ENCODE peak calls at places on chromosomes 3 and 15, in six cellular contexts. K is GM12878, V is HepG2, M is GM12891, P is H1, A is K562. N is an unnamed sample.

GRCh38 chr3:187926620-187927019 is 181.4 kb upstream of the BCL6 start:
- DNase-seq in A (no peak), K (no peak), P (no peak), M (no peak), V (no peak), N (no peak)

GRCh38 chr3:51395493-51396213 is 4.6 kb downstream of the RBM15B start:
- DNase-seq in K (no peak), A (no peak), P (no peak), M (no peak), V (no peak), N (no peak)

GRCh38 chr3:126442849-126443229 is 32.9 kb downstream of the ZXDC start:
- DNase-seq in M (no peak), V (no peak), A (no peak), P (no peak), K (no peak), N (no peak)

GRCh38 chr15:47411733-47412530 is 305.4 kb upstream of the SEMA6D start:
- DNase-seq in M (no peak), A (no peak), K (no peak), V (no peak), P (no peak), N (no peak)

GRCh38 chr3:99562138-99562537 is 76.3 kb upstream of the COL8A1 start:
- DNase-seq in V (no peak), M (no peak), A (no peak), P (no peak), K (no peak), N (no peak)

GRCh38 chr15:101049282-101049681 is 130.1 kb downstream of the LRRK1 start:
- DNase-seq in A (no peak), P (no peak), M (no peak), V (no peak), K (no peak), N (no peak)

GRCh38 chr3:116256843-116257485 is 188.3 kb downstream of the LSAMP start:
- DNase-seq in V (no peak), M (no peak), A (no peak), P (no peak), K (no peak), N (no peak)

GRCh38 chr3:45931476-45931875 is 11.8 kb upstream of the CXCR6 start:
- DNase-seq in A (no peak), K (no peak), M (no peak), V (no peak), P (no peak), N (no peak)

GRCh38 chr15:60006203-60006782 is 2.2 kb downstream of the FOXB1 start:
- DNase-seq in P (no peak), V (no peak), A (peak; percentile 26), M (no peak), K (no peak), N (no peak)

GRCh38 chr3:23644099-23644498 is 161.7 kb upstream of the UBE2E1 start:
- DNase-seq in M (no peak), V (no peak), K (no peak), A (no peak), P (no peak), N (no peak)

GRCh38 chr15:83978588-83978987 is 257.0 kb upstream of the GOLGA6L4 start:
- DNase-seq in A (no peak), K (no peak), M (no peak), V (no peak), P (no peak), N (no peak)

GRCh38 chr3:38116471-38117162 is 20.3 kb downstream of the ACAA1 start:
- DNase-seq in K (no peak), V (no peak), A (peak; percentile 64), M (no peak), P (no peak), N (no peak)

GRCh38 chr3:117217837-117218236 is 508.3 kb downstream of the TUSC7 start:
- DNase-seq in V (no peak), A (no peak), K (no peak), P (no peak), M (no peak), N (no peak)

GRCh38 chr3:25665646-25666136 is 984 bp upstream of the TOP2B start:
- DNase-seq in M (no peak), K (no peak), V (no peak), P (no peak), A (no peak), N (no peak)

GRCh38 chr15:57245130-57245529 is 131.2 kb upstream of the CGNL1 start:
- DNase-seq in V (no peak), A (no peak), M (no peak), P (no peak), K (no peak), N (no peak)

GRCh38 chr15:87649175-87649574 is 607.4 kb downstream of the NTRK3 start:
- DNase-seq in M (no peak), A (no peak), P (no peak), K (no peak), V (no peak), N (no peak)

GRCh38 chr3:59327324-59327939 is 277.6 kb upstream of the CFAP20DC start:
- DNase-seq in M (no peak), K (no peak), V (no peak), P (no peak), A (no peak), N (no peak)

GRCh38 chr3:98545940-98546339 is 14.2 kb downstream of the GPR15 start:
- DNase-seq in M (no peak), P (no peak), V (no peak), A (no peak), K (no peak), N (no peak)

GRCh38 chr3:149009732-149010131 is 18.4 kb downstream of the GYG1 start:
- DNase-seq in M (no peak), A (no peak), K (no peak), P (no peak), V (no peak), N (no peak)

GRCh38 chr3:183272792-183273191 is 19.7 kb downstream of the B3GNT5 start:
- DNase-seq in P (no peak), V (no peak), K (no peak), A (no peak), M (no peak), N (no peak)

DNA sequence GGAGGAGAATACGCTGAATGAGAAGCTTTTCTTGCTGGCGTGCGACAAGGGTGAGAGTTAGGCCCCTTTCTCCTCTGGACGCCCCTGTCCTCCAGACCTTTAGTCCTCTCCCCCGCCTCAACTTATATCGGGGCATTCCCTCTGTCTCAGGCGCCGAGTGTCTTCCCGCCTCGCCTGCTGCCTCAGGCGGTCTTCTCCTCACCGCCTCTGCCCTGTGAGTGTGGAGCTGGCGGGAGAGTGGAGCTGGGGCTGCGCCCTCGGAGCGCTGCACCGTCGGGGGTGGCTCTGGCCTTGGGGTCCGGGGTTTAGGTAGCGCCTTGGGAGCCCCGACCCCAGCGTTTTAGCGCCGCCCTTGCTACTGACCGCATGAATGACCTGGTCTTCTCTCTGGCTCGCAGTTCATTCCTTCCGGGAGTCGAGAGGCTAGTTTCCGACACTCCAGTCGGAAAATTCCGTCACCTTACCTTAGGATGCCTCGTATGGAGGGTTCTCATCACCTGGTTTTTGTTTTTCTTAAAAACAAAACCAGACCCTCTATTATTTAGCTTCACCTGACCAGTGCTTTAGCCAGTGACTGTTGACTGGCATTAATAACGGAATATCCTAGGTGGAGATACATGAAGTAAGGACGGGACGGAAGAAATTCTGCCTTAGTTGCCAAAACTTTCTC is 983 bp downstream of the TRPC1 start:
- DNase-seq in A (peak; percentile 31), M (no peak), P (peak; percentile 34), K (no peak), V (peak; percentile 68), N (no peak)
- TF ChIP-seq POLR2A in A (peak; percentile 58), M (no peak), P (peak; percentile 84), K (no peak), V (peak; percentile 62), N (no peak)

GRCh38 chr3:166425021-166425420 is 587.8 kb upstream of the BCHE start:
- DNase-seq in A (no peak), M (no peak), P (no peak), V (no peak), K (no peak), N (no peak)

GRCh38 chr3:166420071-166420470 is 582.8 kb upstream of the BCHE start:
- DNase-seq in V (no peak), P (no peak), M (no peak), K (no peak), A (no peak), N (no peak)

DNA sequence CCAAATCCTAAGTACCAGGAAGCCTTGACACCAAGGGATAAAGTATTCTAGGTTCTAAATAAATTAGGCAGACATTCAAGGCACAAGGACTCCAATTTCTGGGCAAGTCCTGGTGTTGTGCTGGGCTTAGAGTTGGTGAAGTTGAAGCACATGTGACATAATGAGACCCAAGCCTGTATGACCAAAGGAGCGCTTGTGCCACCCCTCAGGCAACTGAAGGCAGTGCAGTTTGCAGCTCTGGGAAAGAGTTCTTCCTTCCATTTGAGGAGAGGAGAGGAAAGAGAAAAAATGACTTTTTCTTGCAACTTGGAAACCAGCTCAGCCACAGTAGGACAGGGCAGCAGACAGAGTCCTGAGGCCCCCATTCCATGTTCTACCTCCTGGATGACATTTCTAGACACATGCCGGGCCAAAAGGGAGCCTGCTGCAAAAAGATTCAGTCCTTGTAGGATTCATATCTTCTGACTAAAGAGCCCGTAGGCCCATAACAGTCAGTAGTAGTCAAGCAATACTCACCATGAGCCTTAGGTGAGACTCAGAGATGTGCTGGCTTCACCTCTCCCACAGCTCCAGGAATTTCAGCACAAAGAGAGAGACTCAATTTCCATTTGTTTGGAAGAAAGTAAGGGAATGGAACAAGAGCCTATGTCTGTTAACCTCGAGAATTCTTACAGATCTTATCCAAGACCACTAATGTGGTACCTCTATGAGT is 588.8 kb upstream of the BCHE start:
- DNase-seq in M (no peak), K (no peak), A (no peak), P (no peak), V (peak; percentile 1), N (no peak)
- TF ChIP-seq TAF1 in M (no peak), K (no peak), A (no peak), P (no peak), V (no peak), N (no peak)

DNA sequence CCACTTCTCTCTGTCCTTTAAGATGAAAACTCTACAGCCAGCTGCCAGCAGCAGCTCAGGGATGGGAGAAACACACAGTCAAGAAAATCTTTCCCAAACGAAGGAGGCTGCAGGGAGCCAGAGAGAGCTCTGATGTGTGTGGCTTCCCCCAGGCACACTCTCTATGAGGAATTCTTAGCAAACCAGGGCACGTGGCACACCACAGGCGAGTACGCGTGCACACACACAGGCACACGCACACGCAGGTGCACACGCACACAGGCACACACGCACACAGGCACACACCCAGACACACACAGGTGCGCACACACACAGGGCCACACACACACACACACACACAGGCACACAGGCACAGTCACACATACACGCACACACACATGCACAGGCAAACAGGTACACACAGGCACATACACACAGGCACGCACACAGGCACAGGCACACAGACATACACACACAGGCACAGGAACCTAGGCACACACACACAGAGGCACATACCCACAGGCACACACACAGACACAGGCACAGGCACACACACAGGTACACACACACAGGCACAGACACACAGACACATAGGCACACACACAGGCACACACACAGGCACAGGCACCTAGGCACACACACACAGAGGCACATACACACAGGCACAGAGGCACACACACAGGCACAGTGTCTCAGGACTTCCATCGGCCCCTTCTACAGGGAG is 91.5 kb upstream of the ATP2B2 start:
- DNase-seq in M (no peak), K (no peak), V (no peak), A (no peak), P (no peak), N (no peak)
- TF ChIP-seq POLR2AphosphoS5 in M (no peak), K (no peak), V (no peak), A (no peak), P (no peak), N (no peak)

DNA sequence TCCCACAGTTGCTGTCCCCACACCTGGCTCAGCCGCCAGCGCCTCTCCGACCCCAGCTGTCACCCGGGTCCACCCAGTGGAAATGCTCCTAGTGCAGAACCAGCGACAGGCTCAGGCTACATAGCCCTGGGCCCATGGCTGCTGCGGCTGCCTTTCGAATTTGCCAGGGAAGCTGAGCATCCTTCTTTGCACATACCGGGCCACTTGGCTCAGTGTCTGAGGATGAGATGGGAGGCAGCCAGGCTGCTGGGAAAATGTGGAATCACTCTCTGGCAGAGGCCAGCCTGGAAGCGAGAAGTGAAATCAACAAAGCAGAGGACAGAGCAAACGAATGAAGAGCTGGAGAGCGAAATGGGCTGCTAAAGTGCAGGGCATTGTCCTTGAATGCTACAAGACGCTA is 80.1 kb downstream of the ST8SIA2 start:
- DNase-seq in V (no peak), A (no peak), K (no peak), P (no peak), M (no peak), N (no peak)
- TF ChIP-seq POLR2A in V (no peak), A (no peak), K (no peak), P (no peak), M (no peak), N (no peak)